ENCODE peak calls at places on chromosome 17, in ten cellular contexts. A, K, E, V, H, M, B, G, R and L are unnamed samples.
A peak's percentile ranks its signal among the peaks of the same experiment; 100 is the strongest.

GRCh38 chr17:50129303-50129945 is 536 bp downstream of the SAMD14 start:
- DNase-seq in A (no peak), K (no peak), E (no peak), V (no peak), H (peak; percentile 94), M (no peak), B (peak; percentile 83), G (no peak), R (peak; percentile 56), L (no peak)

GRCh38 chr17:58325289-58325726 is 3.3 kb downstream of the TSPOAP1 start:
- DNase-seq in A (peak; percentile 82), K (no peak), E (no peak), V (no peak), H (peak; percentile 75), M (no peak), B (peak; percentile 77), G (no peak), R (peak; percentile 90), L (no peak)

GRCh38 chr17:60743812-60744211 is 66.2 kb downstream of the BCAS3 start:
- DNase-seq in A (no peak), K (no peak), E (peak; percentile 47), V (no peak), H (no peak), M (no peak), B (no peak), G (no peak), R (peak; percentile 30), L (no peak)

GRCh38 chr17:48816774-48817590 is at the start of gene TTLL6:
- DNase-seq in A (peak; percentile 86), K (no peak), E (peak; percentile 91), V (peak; percentile 92), H (peak; percentile 97), M (peak; percentile 93), B (peak; percentile 95), G (peak; percentile 88), R (peak; percentile 99), L (peak; percentile 94)

GRCh38 chr17:72683506-72684404 is 408.7 kb downstream of the SLC39A11 start:
- DNase-seq in A (no peak), K (peak; percentile 86), E (peak; percentile 77), V (peak; percentile 38), H (no peak), M (no peak), B (no peak), G (no peak), R (no peak), L (peak; percentile 35)

GRCh38 chr17:57750109-57750845 is 5.2 kb upstream of the CCDC182 start:
- DNase-seq in A (no peak), K (no peak), E (no peak), V (no peak), H (no peak), M (no peak), B (no peak), G (no peak), R (no peak), L (no peak)

GRCh38 chr17:78125976-78126894 is 2.3 kb downstream of the TMC6 start:
- DNase-seq in A (peak; percentile 85), K (no peak), E (no peak), V (no peak), H (peak; percentile 89), M (no peak), B (peak; percentile 78), G (no peak), R (no peak), L (no peak)

GRCh38 chr17:53032861-53033271 is 789.9 kb upstream of the KIF2B start:
- DNase-seq in A (no peak), K (no peak), E (no peak), V (no peak), H (peak; percentile 21), M (no peak), B (no peak), G (no peak), R (peak; percentile 93), L (peak; percentile 23)

GRCh38 chr17:63382826-63383225 is 63.3 kb downstream of the CYB561 start:
- DNase-seq in A (no peak), K (no peak), E (no peak), V (no peak), H (no peak), M (no peak), B (no peak), G (no peak), R (no peak), L (no peak)

GRCh38 chr17:20852541-20853370 is 190.1 kb downstream of the USP22 start:
- DNase-seq in A (peak; percentile 72), K (no peak), E (peak; percentile 61), V (no peak), H (peak; percentile 33), M (no peak), B (peak; percentile 59), G (peak; percentile 75), R (peak; percentile 67), L (peak; percentile 14)
- TF ChIP-seq POLR2AphosphoS5 in A (no peak), K (no peak), E (peak; percentile 49), V (no peak), H (no peak), M (no peak), B (no peak), G (no peak), R (no peak), L (no peak)

GRCh38 chr17:20908373-20909273 is 134.2 kb downstream of the USP22 start:
- DNase-seq in A (peak; percentile 94), K (no peak), E (peak; percentile 83), V (peak; percentile 84), H (peak; percentile 98), M (peak; percentile 95), B (peak; percentile 97), G (peak; percentile 94), R (peak; percentile 96), L (peak; percentile 88)
- TF ChIP-seq CTCF in A (no peak), K (peak; percentile 76), E (peak; percentile 64), V (peak; percentile 22), H (peak; percentile 75), M (peak; percentile 64), B (peak; percentile 51), G (peak; percentile 76), R (peak; percentile 57), L (peak; percentile 54)

DNA sequence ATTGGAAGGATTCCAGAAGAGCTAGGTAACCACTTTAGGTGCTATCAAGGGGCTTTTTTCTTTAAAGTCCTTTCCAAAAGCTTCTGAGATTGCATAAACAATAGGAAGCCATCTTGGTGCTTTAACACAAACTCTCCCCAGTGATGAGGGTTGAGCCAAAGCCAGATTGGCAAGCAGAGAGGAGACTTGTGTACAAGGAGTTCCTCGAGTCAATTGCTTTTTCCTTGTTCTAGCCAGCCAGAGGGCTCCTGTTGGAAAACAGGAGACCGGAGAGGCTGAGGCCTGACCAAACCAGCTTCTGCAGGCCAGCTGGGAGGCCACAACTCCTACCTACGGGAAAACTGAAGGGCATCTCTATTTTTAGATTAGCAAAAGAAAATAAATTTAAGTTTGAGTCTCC is 46.5 kb downstream of the MAPT start:
- DNase-seq in A (no peak), K (no peak), E (peak; percentile 75), V (peak; percentile 65), H (no peak), M (no peak), B (no peak), G (peak; percentile 90), R (no peak), L (peak; percentile 26)
- H3K27ac ChIP-seq in A (no peak overlapping the region), K (no peak overlapping the region), E (peak overlapping the region; percentile 79), V (peak overlapping the region; percentile 46), H (no peak overlapping the region), M (peak overlapping the region; percentile 69), B (peak overlapping the region; percentile 69), G (peak overlapping the region; percentile 79), R (no peak overlapping the region), L (peak overlapping the region; percentile 30)

GRCh38 chr17:75753514-75754377 is 11.2 kb downstream of the GALK1 start:
- DNase-seq in A (peak; percentile 95), K (no peak), E (no peak), V (peak; percentile 51), H (peak; percentile 98), M (no peak), B (peak; percentile 95), G (peak; percentile 89), R (peak; percentile 92), L (peak; percentile 74)

GRCh38 chr17:75755990-75756389 is 9.0 kb downstream of the GALK1 start:
- DNase-seq in A (no peak), K (no peak), E (no peak), V (no peak), H (no peak), M (no peak), B (no peak), G (no peak), R (no peak), L (no peak)

GRCh38 chr17:75756451-75757085 is 8.4 kb downstream of the GALK1 start:
- DNase-seq in A (peak; percentile 72), K (no peak), E (no peak), V (no peak), H (peak; percentile 30), M (no peak), B (no peak), G (peak; percentile 69), R (no peak), L (no peak)

GRCh38 chr17:75754378-75755204 is 10.4 kb downstream of the GALK1 start:
- DNase-seq in A (peak; percentile 78), K (no peak), E (no peak), V (no peak), H (no peak), M (no peak), B (no peak), G (no peak), R (no peak), L (no peak)

DNA sequence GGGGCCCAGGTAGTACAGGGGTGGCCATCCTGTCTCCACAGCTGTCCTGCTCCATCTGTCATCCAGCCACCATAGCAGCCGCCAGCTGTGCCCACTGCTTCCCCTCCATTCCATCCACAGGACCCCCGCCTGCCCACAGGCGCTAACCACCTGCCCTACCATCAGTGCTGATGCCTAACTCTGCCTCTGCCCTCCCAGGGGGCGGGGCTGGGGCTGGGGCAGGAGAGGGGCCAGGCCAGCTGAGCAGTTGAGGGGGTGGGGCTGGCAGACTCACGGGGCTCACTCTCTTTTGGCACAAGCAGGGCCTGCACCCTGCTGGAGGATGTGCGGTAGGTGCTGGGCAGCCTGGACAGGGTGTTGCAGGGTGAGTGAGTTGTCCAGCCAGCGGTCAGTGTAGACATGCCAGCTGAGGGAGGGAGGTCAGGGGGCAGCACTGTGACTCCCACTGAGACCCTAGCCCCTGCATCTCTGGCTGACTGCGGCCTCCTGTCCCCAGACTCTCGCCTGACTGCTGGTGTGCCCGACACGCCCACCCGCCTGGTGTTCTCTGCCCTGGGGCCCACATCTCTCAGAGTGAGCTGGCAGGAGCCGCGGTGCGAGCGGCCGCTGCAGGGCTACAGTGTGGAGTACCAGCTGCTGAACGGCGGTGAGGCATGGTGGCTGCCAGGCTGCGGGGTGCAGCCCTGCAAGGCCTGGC is 9.6 kb downstream of the GALK1 start:
- DNase-seq in A (peak; percentile 76), K (no peak), E (no peak), V (no peak), H (peak; percentile 79), M (no peak), B (peak; percentile 85), G (no peak), R (no peak), L (no peak)
- TF ChIP-seq POLR2AphosphoS5 in A (peak; percentile 51), K (no peak), E (no peak), V (no peak), H (no peak), M (no peak), B (no peak), G (no peak), R (no peak), L (no peak)

GRCh38 chr17:1783834-1784611 is 22.2 kb downstream of the SERPINF1 start:
- DNase-seq in A (peak; percentile 87), K (peak; percentile 8), E (peak; percentile 68), V (peak; percentile 63), H (peak; percentile 78), M (peak; percentile 97), B (no peak), G (peak; percentile 95), R (peak; percentile 55), L (peak; percentile 74)
- TF ChIP-seq CTCF in A (peak; percentile 47), K (no peak), E (peak; percentile 49), V (peak; percentile 60), H (peak; percentile 77), M (peak; percentile 61), B (peak; percentile 74), G (peak; percentile 90), R (peak; percentile 69), L (peak; percentile 62)

GRCh38 chr17:21193031-21193430 is 20.9 kb downstream of the TMEM11 start:
- DNase-seq in A (no peak), K (no peak), E (no peak), V (no peak), H (no peak), M (no peak), B (no peak), G (no peak), R (no peak), L (no peak)
- H3K27ac ChIP-seq in A (no peak overlapping the region), K (no peak overlapping the region), E (no peak overlapping the region), V (no peak overlapping the region), H (no peak overlapping the region), M (no peak overlapping the region), B (no peak overlapping the region), G (no peak overlapping the region), R (no peak overlapping the region), L (no peak overlapping the region)